ENCODE peak calls at places on chromosome 6, in eight cellular contexts. I, N, T, Y, H, M, O and D are unnamed samples.
A peak's percentile ranks its signal among the peaks of the same experiment; 100 is the strongest.

GRCh38 chr6:129749749-129750120 is 39.8 kb upstream of the ARHGAP18 start:
- DNase-seq in I (no peak), N (no peak), T (no peak), Y (no peak), H (peak; percentile 85), M (no peak), O (no peak), D (no peak)

GRCh38 chr6:1667012-1667804 is 57.5 kb downstream of the FOXC1 start:
- DNase-seq in I (no peak), N (no peak), T (no peak), Y (no peak), H (peak; percentile 86), M (peak; percentile 76), O (no peak), D (no peak)

GRCh38 chr6:42441661-42442081 is 10.1 kb downstream of the TRERF1 start:
- DNase-seq in I (no peak), N (no peak), T (no peak), Y (no peak), H (peak; percentile 66), M (no peak), O (no peak), D (no peak)

GRCh38 chr6:25369450-25370086 is 90.4 kb downstream of the CARMIL1 start:
- DNase-seq in I (no peak), N (peak; percentile 91), T (peak; percentile 41), Y (no peak), H (no peak), M (no peak), O (no peak), D (no peak)

GRCh38 chr6:17202526-17202925 is 78.6 kb upstream of the RBM24 start:
- DNase-seq in I (no peak), N (no peak), T (peak; percentile 0), Y (no peak), H (no peak), M (no peak), O (no peak), D (no peak)

GRCh38 chr6:40930555-40930954 is 108.5 kb downstream of the UNC5CL start:
- DNase-seq in I (no peak), N (no peak), T (no peak), Y (no peak), H (no peak), M (no peak), O (peak; percentile 52), D (no peak)

GRCh38 chr6:26216015-26216885 is 129.0 kb downstream of the HFE start:
- DNase-seq in I (peak; percentile 69), N (peak; percentile 87), T (peak; percentile 97), Y (no peak), H (peak; percentile 99), M (no peak), O (peak; percentile 66), D (no peak)

GRCh38 chr6:142531727-142532126 is 229.9 kb downstream of the ADGRG6 start:
- DNase-seq in I (no peak), N (no peak), T (no peak), Y (no peak), H (peak; percentile 62), M (no peak), O (no peak), D (no peak)